ENCODE peak calls at places on chromosomes 5 and 9, in six cellular contexts. M is stimulated activated CD4-positive, alpha-beta T cell treated with anti-CD3 and anti-CD28 coated beads, Interleukin-15, amount 100 ng/mL, for 24 hours; J is head of caudate nucleus; S is cardiac fibroblast; C is ovary; X is activated T-cell treated with anti-CD3 and anti-CD28 coated beads for 1 hour. K is an unnamed sample.

GRCh38 chr5:149767278-149767550 is 37.1 kb downstream of the PPARGC1B start:
- DNase-seq in M (no peak), J (no peak), S (no peak), C (no peak), X (no peak), K (no peak)

GRCh38 chr5:1182633-1183423 is 18.6 kb upstream of the SLC6A19 start:
- DNase-seq in M (no peak), J (peak), S (no peak), C (no peak), X (no peak), K (peak)

GRCh38 chr5:28495876-28496275 is 1457.5 kb upstream of the CDH9 start:
- DNase-seq in M (no peak), J (no peak), S (no peak), C (no peak), X (no peak), K (no peak)

GRCh38 chr9:133935328-133936040 is 56.6 kb downstream of the VAV2 start:
- DNase-seq in M (no peak), J (no peak), S (peak), C (peak), X (no peak), K (no peak)

GRCh38 chr9:93094294-93095204 is 1.5 kb upstream of the CARD19 start:
- DNase-seq in M (no peak), J (peak), S (no peak), C (peak), X (no peak), K (peak)

GRCh38 chr5:67160985-67161384 is 35.6 kb downstream of the CD180 start:
- DNase-seq in M (peak), J (no peak), S (peak), C (no peak), X (peak), K (no peak)

GRCh38 chr5:109866051-109866450 is 176.3 kb downstream of the MAN2A1 start:
- DNase-seq in M (no peak), J (no peak), S (peak), C (no peak), X (no peak), K (no peak)

GRCh38 chr5:98065261-98065909 is 708.1 kb upstream of the RGMB start:
- DNase-seq in M (no peak), J (no peak), S (peak), C (no peak), X (no peak), K (no peak)

GRCh38 chr5:39005566-39006232 is 68.5 kb downstream of the RICTOR start:
- DNase-seq in M (no peak), J (no peak), S (peak), C (no peak), X (no peak), K (peak)

GRCh38 chr9:115548826-115549225 is 430.9 kb upstream of the TNC start:
- DNase-seq in M (no peak), J (no peak), S (no peak), C (no peak), X (no peak), K (no peak)

GRCh38 chr5:73483676-73484075 is 14.6 kb upstream of the BTF3 start:
- DNase-seq in M (no peak), J (no peak), S (no peak), C (no peak), X (no peak), K (no peak)

GRCh38 chr5:135578685-135579341 is at the start of gene CXCL14:
- DNase-seq in M (peak), J (peak), S (peak), C (no peak), X (no peak), K (no peak)

GRCh38 chr9:133737071-133737773 is 930 bp downstream of the SARDH start:
- DNase-seq in M (no peak), J (no peak), S (no peak), C (no peak), X (no peak), K (no peak)

GRCh38 chr5:176862330-176862995 is 36.7 kb downstream of the HK3 start:
- DNase-seq in M (no peak), J (peak), S (no peak), C (no peak), X (no peak), K (no peak)

GRCh38 chr9:127057970-127058644 is 64.3 kb downstream of the ANGPTL2 start:
- DNase-seq in M (no peak), J (peak), S (no peak), C (no peak), X (no peak), K (peak)

GRCh38 chr5:72767289-72768010 is 49.0 kb upstream of the TNPO1 start:
- DNase-seq in M (no peak), J (no peak), S (peak), C (no peak), X (no peak), K (no peak)

GRCh38 chr5:36691993-36692392 is 85.6 kb downstream of the SLC1A3 start:
- DNase-seq in M (no peak), J (no peak), S (peak), C (no peak), X (no peak), K (peak)

GRCh38 chr9:21056931-21057330 is 20.8 kb downstream of the IFNB1 start:
- DNase-seq in M (no peak), J (no peak), S (peak), C (no peak), X (no peak), K (no peak)

GRCh38 chr5:109958082-109958481 is 268.4 kb downstream of the MAN2A1 start:
- DNase-seq in M (no peak), J (no peak), S (no peak), C (no peak), X (no peak), K (no peak)

GRCh38 chr5:62307364-62307689 is 1.3 kb downstream of the KIF2A start:
- DNase-seq in M (no peak), J (no peak), S (no peak), C (no peak), X (no peak), K (peak)

GRCh38 chr5:133407277-133407632 is 205.1 kb downstream of the FSTL4 start:
- DNase-seq in M (no peak), J (no peak), S (no peak), C (no peak), X (no peak), K (no peak)

GRCh38 chr5:122195784-122196394 is 66.5 kb downstream of the ZNF474 start:
- DNase-seq in M (no peak), J (peak), S (peak), C (no peak), X (no peak), K (peak)

GRCh38 chr5:135174315-135175096 is 140.5 kb upstream of the PITX1 start:
- DNase-seq in M (no peak), J (no peak), S (peak), C (no peak), X (no peak), K (no peak)

GRCh38 chr9:109771796-109772525 is 8.0 kb upstream of the PALM2AKAP2 start:
- DNase-seq in M (no peak), J (no peak), S (no peak), C (no peak), X (no peak), K (no peak)

GRCh38 chr5:2883771-2884170 is 132.3 kb upstream of the IRX2 start:
- DNase-seq in M (no peak), J (no peak), S (no peak), C (no peak), X (no peak), K (no peak)

GRCh38 chr5:81533629-81534480 is 139.9 kb upstream of the ACOT12 start:
- DNase-seq in M (no peak), J (no peak), S (no peak), C (no peak), X (no peak), K (no peak)

GRCh38 chr9:98323831-98324135 is 68.3 kb upstream of the TBC1D2 start:
- DNase-seq in M (no peak), J (no peak), S (no peak), C (no peak), X (no peak), K (no peak)